ENCODE peak calls at places on chromosome 14, in nine cellular contexts. One of them, this sample, is unnamed.

GRCh38 chr14:24113379-24113800 is 1.2 kb upstream of the DCAF11 start:
- DNase-seq in SW 1271: no peak
- DNase-seq in Right ventricle myocardium superior: no peak
- DNase-seq in stimulated activated CD4-positive, alpha-beta T cell treated with anti-CD3 and anti-CD28 coated beads, TNF-alpha, amount 100 ng/mL, for 1 hour: no peak
- DNase-seq in effector CD4-positive, alpha-beta T cell: no peak
- DNase-seq in mucosa of gallbladder: no peak
- DNase-seq in NB4: no peak
- DNase-seq in body of pancreas: no peak
- DNase-seq in A549: no peak
- DNase-seq in this sample: no peak

GRCh38 chr14:106872619-106873446 is 1346.5 kb downstream of the TMEM121 start:
- DNase-seq in stimulated activated CD4-positive, alpha-beta T cell treated with anti-CD3 and anti-CD28 coated beads, TNF-alpha, amount 100 ng/mL, for 1 hour: peak; percentile 43
- DNase-seq in mucosa of gallbladder: peak; percentile 90
- DNase-seq in body of pancreas: peak; percentile 83
- DNase-seq in A549: peak; percentile 83
- DNase-seq in effector CD4-positive, alpha-beta T cell: peak; percentile 61
- DNase-seq in NB4: peak; percentile 90
- DNase-seq in Right ventricle myocardium superior: peak; percentile 72
- DNase-seq in SW 1271: peak; percentile 32
- DNase-seq in this sample: no peak

GRCh38 chr14:103974575-103974974 is 32.2 kb upstream of the RD3L start:
- DNase-seq in Right ventricle myocardium superior: no peak
- DNase-seq in NB4: no peak
- DNase-seq in effector CD4-positive, alpha-beta T cell: no peak
- DNase-seq in mucosa of gallbladder: no peak
- DNase-seq in body of pancreas: no peak
- DNase-seq in SW 1271: no peak
- DNase-seq in stimulated activated CD4-positive, alpha-beta T cell treated with anti-CD3 and anti-CD28 coated beads, TNF-alpha, amount 100 ng/mL, for 1 hour: no peak
- DNase-seq in A549: no peak
- DNase-seq in this sample: no peak

GRCh38 chr14:22977684-22978486 is 4.5 kb downstream of the AJUBA start:
- DNase-seq in mucosa of gallbladder: peak; percentile 77
- DNase-seq in effector CD4-positive, alpha-beta T cell: no peak
- DNase-seq in Right ventricle myocardium superior: peak; percentile 61
- DNase-seq in NB4: no peak
- DNase-seq in SW 1271: peak; percentile 43
- DNase-seq in stimulated activated CD4-positive, alpha-beta T cell treated with anti-CD3 and anti-CD28 coated beads, TNF-alpha, amount 100 ng/mL, for 1 hour: no peak
- DNase-seq in A549: peak; percentile 88
- DNase-seq in body of pancreas: peak; percentile 86
- DNase-seq in this sample: peak; percentile 85

GRCh38 chr14:28243600-28243999 is 523.0 kb upstream of the FOXG1 start:
- DNase-seq in A549: no peak
- DNase-seq in SW 1271: no peak
- DNase-seq in Right ventricle myocardium superior: no peak
- DNase-seq in mucosa of gallbladder: no peak
- DNase-seq in NB4: no peak
- DNase-seq in effector CD4-positive, alpha-beta T cell: no peak
- DNase-seq in stimulated activated CD4-positive, alpha-beta T cell treated with anti-CD3 and anti-CD28 coated beads, TNF-alpha, amount 100 ng/mL, for 1 hour: no peak
- DNase-seq in body of pancreas: no peak
- DNase-seq in this sample: no peak

GRCh38 chr14:33791971-33792370 is 158.9 kb downstream of the EGLN3 start:
- DNase-seq in A549: no peak
- DNase-seq in Right ventricle myocardium superior: no peak
- DNase-seq in effector CD4-positive, alpha-beta T cell: no peak
- DNase-seq in SW 1271: no peak
- DNase-seq in body of pancreas: no peak
- DNase-seq in mucosa of gallbladder: no peak
- DNase-seq in NB4: no peak
- DNase-seq in stimulated activated CD4-positive, alpha-beta T cell treated with anti-CD3 and anti-CD28 coated beads, TNF-alpha, amount 100 ng/mL, for 1 hour: no peak
- DNase-seq in this sample: no peak

GRCh38 chr14:33348510-33348909 is 409.8 kb downstream of the NPAS3 start:
- DNase-seq in stimulated activated CD4-positive, alpha-beta T cell treated with anti-CD3 and anti-CD28 coated beads, TNF-alpha, amount 100 ng/mL, for 1 hour: no peak
- DNase-seq in SW 1271: no peak
- DNase-seq in mucosa of gallbladder: no peak
- DNase-seq in NB4: no peak
- DNase-seq in effector CD4-positive, alpha-beta T cell: no peak
- DNase-seq in A549: no peak
- DNase-seq in body of pancreas: no peak
- DNase-seq in Right ventricle myocardium superior: no peak
- DNase-seq in this sample: no peak

GRCh38 chr14:54535126-54535525 is 25.4 kb downstream of the CGRRF1 start:
- DNase-seq in effector CD4-positive, alpha-beta T cell: no peak
- DNase-seq in stimulated activated CD4-positive, alpha-beta T cell treated with anti-CD3 and anti-CD28 coated beads, TNF-alpha, amount 100 ng/mL, for 1 hour: no peak
- DNase-seq in NB4: no peak
- DNase-seq in Right ventricle myocardium superior: no peak
- DNase-seq in body of pancreas: no peak
- DNase-seq in mucosa of gallbladder: no peak
- DNase-seq in A549: no peak
- DNase-seq in SW 1271: no peak
- DNase-seq in this sample: no peak

GRCh38 chr14:91912035-91912434 is 35.5 kb downstream of the FBLN5 start:
- DNase-seq in SW 1271: no peak
- DNase-seq in NB4: no peak
- DNase-seq in A549: no peak
- DNase-seq in effector CD4-positive, alpha-beta T cell: no peak
- DNase-seq in mucosa of gallbladder: no peak
- DNase-seq in stimulated activated CD4-positive, alpha-beta T cell treated with anti-CD3 and anti-CD28 coated beads, TNF-alpha, amount 100 ng/mL, for 1 hour: no peak
- DNase-seq in Right ventricle myocardium superior: no peak
- DNase-seq in body of pancreas: no peak
- DNase-seq in this sample: no peak

GRCh38 chr14:102028733-102029132 is 58.1 kb downstream of the HSP90AA1 start:
- DNase-seq in stimulated activated CD4-positive, alpha-beta T cell treated with anti-CD3 and anti-CD28 coated beads, TNF-alpha, amount 100 ng/mL, for 1 hour: no peak
- DNase-seq in Right ventricle myocardium superior: no peak
- DNase-seq in body of pancreas: no peak
- DNase-seq in NB4: no peak
- DNase-seq in SW 1271: no peak
- DNase-seq in mucosa of gallbladder: no peak
- DNase-seq in effector CD4-positive, alpha-beta T cell: no peak
- DNase-seq in A549: no peak
- DNase-seq in this sample: no peak

GRCh38 chr14:76564471-76565119 is 188.7 kb downstream of the ESRRB start:
- DNase-seq in effector CD4-positive, alpha-beta T cell: no peak
- DNase-seq in Right ventricle myocardium superior: no peak
- DNase-seq in mucosa of gallbladder: no peak
- DNase-seq in body of pancreas: no peak
- DNase-seq in stimulated activated CD4-positive, alpha-beta T cell treated with anti-CD3 and anti-CD28 coated beads, TNF-alpha, amount 100 ng/mL, for 1 hour: no peak
- DNase-seq in SW 1271: no peak
- DNase-seq in NB4: peak; percentile 45
- DNase-seq in A549: peak; percentile 60
- DNase-seq in this sample: no peak

GRCh38 chr14:69153848-69154208 is 909 bp upstream of the DCAF5 start:
- DNase-seq in body of pancreas: peak; percentile 41
- DNase-seq in A549: peak; percentile 9
- DNase-seq in stimulated activated CD4-positive, alpha-beta T cell treated with anti-CD3 and anti-CD28 coated beads, TNF-alpha, amount 100 ng/mL, for 1 hour: no peak
- DNase-seq in SW 1271: no peak
- DNase-seq in effector CD4-positive, alpha-beta T cell: no peak
- DNase-seq in mucosa of gallbladder: no peak
- DNase-seq in Right ventricle myocardium superior: peak; percentile 55
- DNase-seq in NB4: peak; percentile 21
- DNase-seq in this sample: no peak

GRCh38 chr14:54133896-54134295 is 177.3 kb upstream of the BMP4 start:
- DNase-seq in mucosa of gallbladder: peak; percentile 14
- DNase-seq in SW 1271: no peak
- DNase-seq in Right ventricle myocardium superior: no peak
- DNase-seq in A549: peak; percentile 32
- DNase-seq in body of pancreas: no peak
- DNase-seq in stimulated activated CD4-positive, alpha-beta T cell treated with anti-CD3 and anti-CD28 coated beads, TNF-alpha, amount 100 ng/mL, for 1 hour: no peak
- DNase-seq in NB4: peak; percentile 1
- DNase-seq in effector CD4-positive, alpha-beta T cell: no peak
- DNase-seq in this sample: no peak

GRCh38 chr14:81529391-81529790 is 4.3 kb downstream of the SEL1L start:
- DNase-seq in SW 1271: no peak
- DNase-seq in Right ventricle myocardium superior: no peak
- DNase-seq in body of pancreas: no peak
- DNase-seq in A549: no peak
- DNase-seq in stimulated activated CD4-positive, alpha-beta T cell treated with anti-CD3 and anti-CD28 coated beads, TNF-alpha, amount 100 ng/mL, for 1 hour: no peak
- DNase-seq in mucosa of gallbladder: no peak
- DNase-seq in effector CD4-positive, alpha-beta T cell: no peak
- DNase-seq in NB4: no peak
- DNase-seq in this sample: no peak

GRCh38 chr14:72576258-72576657 is 317.6 kb downstream of the DPF3 start:
- DNase-seq in body of pancreas: no peak
- DNase-seq in SW 1271: no peak
- DNase-seq in effector CD4-positive, alpha-beta T cell: no peak
- DNase-seq in NB4: no peak
- DNase-seq in mucosa of gallbladder: no peak
- DNase-seq in Right ventricle myocardium superior: no peak
- DNase-seq in A549: no peak
- DNase-seq in stimulated activated CD4-positive, alpha-beta T cell treated with anti-CD3 and anti-CD28 coated beads, TNF-alpha, amount 100 ng/mL, for 1 hour: no peak
- DNase-seq in this sample: no peak

GRCh38 chr14:20262642-20263128 is 23.6 kb downstream of the OR11H4 start:
- DNase-seq in SW 1271: no peak
- DNase-seq in Right ventricle myocardium superior: no peak
- DNase-seq in A549: peak; percentile 32
- DNase-seq in mucosa of gallbladder: no peak
- DNase-seq in effector CD4-positive, alpha-beta T cell: no peak
- DNase-seq in stimulated activated CD4-positive, alpha-beta T cell treated with anti-CD3 and anti-CD28 coated beads, TNF-alpha, amount 100 ng/mL, for 1 hour: no peak
- DNase-seq in body of pancreas: no peak
- DNase-seq in NB4: peak; percentile 78
- DNase-seq in this sample: peak; percentile 89

GRCh38 chr14:103019827-103020226 is 37.5 kb downstream of the CDC42BPB start:
- DNase-seq in mucosa of gallbladder: no peak
- DNase-seq in A549: no peak
- DNase-seq in stimulated activated CD4-positive, alpha-beta T cell treated with anti-CD3 and anti-CD28 coated beads, TNF-alpha, amount 100 ng/mL, for 1 hour: no peak
- DNase-seq in NB4: peak; percentile 85
- DNase-seq in Right ventricle myocardium superior: no peak
- DNase-seq in effector CD4-positive, alpha-beta T cell: no peak
- DNase-seq in body of pancreas: no peak
- DNase-seq in SW 1271: no peak
- DNase-seq in this sample: no peak

GRCh38 chr14:40197344-40197743 is 765.1 kb upstream of the FBXO33 start:
- DNase-seq in mucosa of gallbladder: no peak
- DNase-seq in effector CD4-positive, alpha-beta T cell: no peak
- DNase-seq in A549: no peak
- DNase-seq in stimulated activated CD4-positive, alpha-beta T cell treated with anti-CD3 and anti-CD28 coated beads, TNF-alpha, amount 100 ng/mL, for 1 hour: no peak
- DNase-seq in SW 1271: no peak
- DNase-seq in NB4: no peak
- DNase-seq in body of pancreas: no peak
- DNase-seq in Right ventricle myocardium superior: no peak
- DNase-seq in this sample: no peak

GRCh38 chr14:49019467-49020100 is 566.6 kb downstream of the RPS29 start:
- DNase-seq in stimulated activated CD4-positive, alpha-beta T cell treated with anti-CD3 and anti-CD28 coated beads, TNF-alpha, amount 100 ng/mL, for 1 hour: no peak
- DNase-seq in SW 1271: no peak
- DNase-seq in A549: no peak
- DNase-seq in body of pancreas: no peak
- DNase-seq in effector CD4-positive, alpha-beta T cell: no peak
- DNase-seq in Right ventricle myocardium superior: no peak
- DNase-seq in NB4: peak; percentile 2
- DNase-seq in mucosa of gallbladder: no peak
- DNase-seq in this sample: no peak

GRCh38 chr14:55881577-55882241 is 236.5 kb upstream of the PELI2 start:
- DNase-seq in stimulated activated CD4-positive, alpha-beta T cell treated with anti-CD3 and anti-CD28 coated beads, TNF-alpha, amount 100 ng/mL, for 1 hour: no peak
- DNase-seq in Right ventricle myocardium superior: no peak
- DNase-seq in NB4: peak; percentile 5
- DNase-seq in SW 1271: no peak
- DNase-seq in A549: peak; percentile 21
- DNase-seq in body of pancreas: no peak
- DNase-seq in effector CD4-positive, alpha-beta T cell: no peak
- DNase-seq in mucosa of gallbladder: peak; percentile 26
- DNase-seq in this sample: no peak

GRCh38 chr14:104724407-104724980 is 465 bp downstream of the ADSS1 start:
- DNase-seq in Right ventricle myocardium superior: peak; percentile 87
- DNase-seq in stimulated activated CD4-positive, alpha-beta T cell treated with anti-CD3 and anti-CD28 coated beads, TNF-alpha, amount 100 ng/mL, for 1 hour: no peak
- DNase-seq in effector CD4-positive, alpha-beta T cell: no peak
- DNase-seq in NB4: no peak
- DNase-seq in A549: peak; percentile 58
- DNase-seq in SW 1271: no peak
- DNase-seq in body of pancreas: peak; percentile 50
- DNase-seq in mucosa of gallbladder: peak; percentile 36
- DNase-seq in this sample: no peak

GRCh38 chr14:95059126-95059525 is 98.2 kb downstream of the DICER1 start:
- DNase-seq in A549: no peak
- DNase-seq in mucosa of gallbladder: no peak
- DNase-seq in body of pancreas: no peak
- DNase-seq in stimulated activated CD4-positive, alpha-beta T cell treated with anti-CD3 and anti-CD28 coated beads, TNF-alpha, amount 100 ng/mL, for 1 hour: no peak
- DNase-seq in SW 1271: no peak
- DNase-seq in NB4: no peak
- DNase-seq in Right ventricle myocardium superior: no peak
- DNase-seq in effector CD4-positive, alpha-beta T cell: no peak
- DNase-seq in this sample: no peak

GRCh38 chr14:101367421-101368261 is 193.7 kb upstream of the DIO3 start:
- DNase-seq in body of pancreas: no peak
- DNase-seq in NB4: no peak
- DNase-seq in Right ventricle myocardium superior: peak; percentile 35
- DNase-seq in SW 1271: no peak
- DNase-seq in stimulated activated CD4-positive, alpha-beta T cell treated with anti-CD3 and anti-CD28 coated beads, TNF-alpha, amount 100 ng/mL, for 1 hour: no peak
- DNase-seq in A549: no peak
- DNase-seq in effector CD4-positive, alpha-beta T cell: no peak
- DNase-seq in mucosa of gallbladder: no peak
- DNase-seq in this sample: no peak

GRCh38 chr14:105974902-105975301 is 448.5 kb downstream of the TMEM121 start:
- DNase-seq in mucosa of gallbladder: no peak
- DNase-seq in body of pancreas: no peak
- DNase-seq in SW 1271: no peak
- DNase-seq in Right ventricle myocardium superior: no peak
- DNase-seq in A549: peak; percentile 12
- DNase-seq in effector CD4-positive, alpha-beta T cell: peak; percentile 61
- DNase-seq in stimulated activated CD4-positive, alpha-beta T cell treated with anti-CD3 and anti-CD28 coated beads, TNF-alpha, amount 100 ng/mL, for 1 hour: peak; percentile 15
- DNase-seq in NB4: peak; percentile 82
- DNase-seq in this sample: no peak

GRCh38 chr14:59020382-59020781 is 168.1 kb upstream of the DAAM1 start:
- DNase-seq in NB4: peak; percentile 21
- DNase-seq in stimulated activated CD4-positive, alpha-beta T cell treated with anti-CD3 and anti-CD28 coated beads, TNF-alpha, amount 100 ng/mL, for 1 hour: no peak
- DNase-seq in mucosa of gallbladder: no peak
- DNase-seq in A549: peak; percentile 48
- DNase-seq in effector CD4-positive, alpha-beta T cell: no peak
- DNase-seq in Right ventricle myocardium superior: no peak
- DNase-seq in body of pancreas: no peak
- DNase-seq in SW 1271: no peak
- DNase-seq in this sample: no peak

GRCh38 chr14:67004521-67004920 is 184.7 kb upstream of the GARIN2 start:
- DNase-seq in A549: no peak
- DNase-seq in effector CD4-positive, alpha-beta T cell: no peak
- DNase-seq in mucosa of gallbladder: no peak
- DNase-seq in NB4: no peak
- DNase-seq in Right ventricle myocardium superior: no peak
- DNase-seq in SW 1271: no peak
- DNase-seq in body of pancreas: no peak
- DNase-seq in stimulated activated CD4-positive, alpha-beta T cell treated with anti-CD3 and anti-CD28 coated beads, TNF-alpha, amount 100 ng/mL, for 1 hour: no peak
- DNase-seq in this sample: no peak

GRCh38 chr14:73526036-73526984 is 10.6 kb upstream of the ACOT1 start:
- DNase-seq in SW 1271: no peak
- DNase-seq in mucosa of gallbladder: peak; percentile 73
- DNase-seq in effector CD4-positive, alpha-beta T cell: no peak
- DNase-seq in NB4: no peak
- DNase-seq in body of pancreas: peak; percentile 80
- DNase-seq in stimulated activated CD4-positive, alpha-beta T cell treated with anti-CD3 and anti-CD28 coated beads, TNF-alpha, amount 100 ng/mL, for 1 hour: no peak
- DNase-seq in Right ventricle myocardium superior: peak; percentile 68
- DNase-seq in A549: no peak
- DNase-seq in this sample: no peak